ENCODE peak calls at places on chromosomes 16 and 17, in eight cellular contexts. One of them, this sample, is unnamed.

GRCh38 chr16:47983999-47984580 is 171.7 kb downstream of the ABCC12 start:
- DNase-seq in GM13977: no peak
- DNase-seq in heart left ventricle: no peak
- DNase-seq in fibroblast of mammary gland: peak
- DNase-seq in IMR-90: no peak
- DNase-seq in cardiac fibroblast: no peak
- DNase-seq in HFFc6: no peak
- DNase-seq in cardiac muscle cell: no peak
- DNase-seq in this sample: no peak

GRCh38 chr16:76879420-76879819 is 311.6 kb upstream of the MON1B start:
- DNase-seq in GM13977: no peak
- DNase-seq in heart left ventricle: no peak
- DNase-seq in fibroblast of mammary gland: no peak
- DNase-seq in IMR-90: no peak
- DNase-seq in cardiac fibroblast: no peak
- DNase-seq in HFFc6: no peak
- DNase-seq in cardiac muscle cell: no peak
- DNase-seq in this sample: no peak

GRCh38 chr16:26365555-26365954 is 673.8 kb downstream of the HS3ST4 start:
- DNase-seq in GM13977: no peak
- DNase-seq in heart left ventricle: no peak
- DNase-seq in fibroblast of mammary gland: no peak
- DNase-seq in IMR-90: no peak
- DNase-seq in cardiac fibroblast: no peak
- DNase-seq in HFFc6: no peak
- DNase-seq in cardiac muscle cell: no peak
- DNase-seq in this sample: no peak

GRCh38 chr17:9924735-9925191 is 19.7 kb upstream of the RCVRN start:
- DNase-seq in GM13977: peak
- DNase-seq in heart left ventricle: no peak
- DNase-seq in fibroblast of mammary gland: peak
- DNase-seq in IMR-90: peak
- DNase-seq in cardiac fibroblast: peak
- DNase-seq in HFFc6: peak
- DNase-seq in cardiac muscle cell: peak
- DNase-seq in this sample: peak

GRCh38 chr17:75783069-75783783 is 1.4 kb upstream of the UNK start:
- DNase-seq in GM13977: peak
- DNase-seq in heart left ventricle: no peak
- DNase-seq in fibroblast of mammary gland: peak
- DNase-seq in IMR-90: peak
- DNase-seq in cardiac fibroblast: peak
- DNase-seq in HFFc6: peak
- DNase-seq in cardiac muscle cell: peak
- DNase-seq in this sample: no peak

GRCh38 chr16:28182183-28182582 is 29.6 kb downstream of the XPO6 start:
- DNase-seq in GM13977: no peak
- DNase-seq in heart left ventricle: no peak
- DNase-seq in fibroblast of mammary gland: peak
- DNase-seq in IMR-90: peak
- DNase-seq in cardiac fibroblast: peak
- DNase-seq in HFFc6: peak
- DNase-seq in cardiac muscle cell: no peak
- DNase-seq in this sample: no peak

GRCh38 chr17:72467841-72468653 is 347.2 kb downstream of the SOX9 start:
- DNase-seq in GM13977: no peak
- DNase-seq in heart left ventricle: no peak
- DNase-seq in fibroblast of mammary gland: peak
- DNase-seq in IMR-90: no peak
- DNase-seq in cardiac fibroblast: peak
- DNase-seq in HFFc6: no peak
- DNase-seq in cardiac muscle cell: peak
- DNase-seq in this sample: no peak

GRCh38 chr17:70338946-70339354 is 169.6 kb downstream of the KCNJ2 start:
- DNase-seq in GM13977: no peak
- DNase-seq in heart left ventricle: no peak
- DNase-seq in fibroblast of mammary gland: no peak
- DNase-seq in IMR-90: no peak
- DNase-seq in cardiac fibroblast: no peak
- DNase-seq in HFFc6: no peak
- DNase-seq in cardiac muscle cell: no peak
- DNase-seq in this sample: no peak

GRCh38 chr16:27749946-27750345 is 200.0 kb downstream of the KATNIP start:
- DNase-seq in GM13977: no peak
- DNase-seq in heart left ventricle: no peak
- DNase-seq in fibroblast of mammary gland: no peak
- DNase-seq in IMR-90: no peak
- DNase-seq in cardiac fibroblast: no peak
- DNase-seq in HFFc6: no peak
- DNase-seq in cardiac muscle cell: no peak
- DNase-seq in this sample: no peak

GRCh38 chr16:75264531-75264998 is 13.1 kb upstream of the BCAR1 start:
- DNase-seq in GM13977: no peak
- DNase-seq in heart left ventricle: peak
- DNase-seq in fibroblast of mammary gland: peak
- DNase-seq in IMR-90: peak
- DNase-seq in cardiac fibroblast: peak
- DNase-seq in HFFc6: no peak
- DNase-seq in cardiac muscle cell: peak
- DNase-seq in this sample: no peak

GRCh38 chr17:29575511-29576213 is 7.2 kb downstream of the TP53I13 start:
- DNase-seq in GM13977: no peak
- DNase-seq in heart left ventricle: no peak
- DNase-seq in fibroblast of mammary gland: no peak
- DNase-seq in IMR-90: no peak
- DNase-seq in cardiac fibroblast: no peak
- DNase-seq in HFFc6: no peak
- DNase-seq in cardiac muscle cell: no peak
- DNase-seq in this sample: no peak

GRCh38 chr17:29590979-29591736 is 1.7 kb upstream of the GIT1 start:
- DNase-seq in GM13977: peak
- DNase-seq in heart left ventricle: peak
- DNase-seq in fibroblast of mammary gland: peak
- DNase-seq in IMR-90: peak
- DNase-seq in cardiac fibroblast: peak
- DNase-seq in HFFc6: peak
- DNase-seq in cardiac muscle cell: peak
- DNase-seq in this sample: no peak

GRCh38 chr16:2273931-2274330 is 6.0 kb upstream of the RNPS1 start:
- DNase-seq in GM13977: no peak
- DNase-seq in heart left ventricle: no peak
- DNase-seq in fibroblast of mammary gland: no peak
- DNase-seq in IMR-90: no peak
- DNase-seq in cardiac fibroblast: no peak
- DNase-seq in HFFc6: no peak
- DNase-seq in cardiac muscle cell: no peak
- DNase-seq in this sample: no peak

GRCh38 chr17:77423589-77424451 is 283.1 kb downstream of the SEC14L1 start:
- DNase-seq in GM13977: no peak
- DNase-seq in heart left ventricle: peak
- DNase-seq in fibroblast of mammary gland: peak
- DNase-seq in IMR-90: peak
- DNase-seq in cardiac fibroblast: peak
- DNase-seq in HFFc6: peak
- DNase-seq in cardiac muscle cell: peak
- DNase-seq in this sample: no peak

GRCh38 chr17:79923974-79924638 is 84.9 kb upstream of the CBX4 start:
- DNase-seq in GM13977: peak
- DNase-seq in heart left ventricle: no peak
- DNase-seq in fibroblast of mammary gland: no peak
- DNase-seq in IMR-90: peak
- DNase-seq in cardiac fibroblast: peak
- DNase-seq in HFFc6: no peak
- DNase-seq in cardiac muscle cell: peak
- DNase-seq in this sample: no peak

GRCh38 chr16:57619606-57620315 is 8.7 kb upstream of the ADGRG1 start:
- DNase-seq in GM13977: no peak
- DNase-seq in heart left ventricle: no peak
- DNase-seq in fibroblast of mammary gland: no peak
- DNase-seq in IMR-90: no peak
- DNase-seq in cardiac fibroblast: no peak
- DNase-seq in HFFc6: no peak
- DNase-seq in cardiac muscle cell: no peak
- DNase-seq in this sample: no peak

DNA sequence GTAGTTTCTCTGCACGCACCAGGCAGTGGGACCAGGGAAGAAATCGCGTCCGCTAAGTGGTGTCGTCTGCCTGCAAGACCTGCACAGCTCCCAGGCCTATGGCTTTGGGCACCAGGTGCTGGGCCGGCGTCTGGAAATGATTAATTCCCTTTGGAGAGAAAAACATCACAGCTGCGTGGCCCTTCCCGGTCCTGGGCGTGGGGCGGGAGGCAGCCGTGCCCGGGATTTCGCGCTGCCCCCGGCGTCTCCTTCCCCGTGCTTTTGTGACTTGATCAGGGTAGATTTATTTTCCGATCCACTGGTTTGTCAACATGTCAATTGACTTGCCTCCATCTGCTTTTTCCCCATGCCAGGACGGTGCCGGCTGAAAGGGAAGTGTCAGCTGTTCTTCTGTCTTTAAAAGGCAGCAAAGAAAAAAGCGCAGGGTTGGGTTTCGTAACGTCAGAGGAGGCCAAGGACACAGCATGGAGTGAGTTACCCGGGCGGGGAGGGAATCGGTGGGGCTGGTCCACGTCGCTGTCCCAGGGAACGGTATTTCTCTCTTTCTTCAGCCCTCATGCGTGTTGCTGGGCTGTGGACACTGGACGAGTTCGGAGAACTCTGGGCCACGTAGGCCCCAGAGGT is 188.2 kb upstream of the ZNF469 start:
- DNase-seq in GM13977: no peak
- DNase-seq in heart left ventricle: no peak
- DNase-seq in fibroblast of mammary gland: peak
- DNase-seq in IMR-90: peak
- DNase-seq in cardiac fibroblast: no peak
- DNase-seq in HFFc6: no peak
- DNase-seq in cardiac muscle cell: no peak
- DNase-seq in this sample: no peak
- TF ChIP-seq CTCF in GM13977: no peak
- TF ChIP-seq CTCF in heart left ventricle: peak
- TF ChIP-seq CTCF in fibroblast of mammary gland: no peak
- TF ChIP-seq CTCF in IMR-90: no peak
- TF ChIP-seq CTCF in cardiac fibroblast: no peak
- TF ChIP-seq CTCF in HFFc6: peak
- TF ChIP-seq CTCF in cardiac muscle cell: no peak
- TF ChIP-seq CTCF in this sample: no peak

DNA sequence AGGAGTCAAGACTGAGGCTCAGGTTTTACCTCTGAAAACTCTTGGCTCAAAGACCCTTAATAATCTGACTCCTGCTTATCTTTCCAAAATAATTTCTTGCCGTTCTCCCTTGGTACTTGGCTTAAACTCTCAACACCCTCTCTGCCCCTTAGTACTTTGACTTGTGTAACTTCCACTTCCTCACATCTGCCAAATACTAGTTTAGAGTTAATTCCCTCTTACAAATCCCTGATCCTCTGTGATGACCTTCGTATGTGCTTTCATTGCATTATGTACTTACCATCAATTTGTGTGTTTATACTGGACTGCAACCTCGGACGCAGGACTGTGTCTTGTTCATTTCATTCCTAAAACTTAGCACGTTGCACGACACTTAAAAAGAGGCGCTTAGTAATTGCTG is 35.2 kb downstream of the ZNF207 start:
- DNase-seq in GM13977: no peak
- DNase-seq in heart left ventricle: no peak
- DNase-seq in fibroblast of mammary gland: no peak
- DNase-seq in IMR-90: no peak
- DNase-seq in cardiac fibroblast: no peak
- DNase-seq in HFFc6: no peak
- DNase-seq in cardiac muscle cell: no peak
- DNase-seq in this sample: no peak
- TF ChIP-seq CTCF in GM13977: no peak
- TF ChIP-seq CTCF in heart left ventricle: no peak
- TF ChIP-seq CTCF in fibroblast of mammary gland: no peak
- TF ChIP-seq CTCF in IMR-90: no peak
- TF ChIP-seq CTCF in cardiac fibroblast: no peak
- TF ChIP-seq CTCF in HFFc6: no peak
- TF ChIP-seq CTCF in cardiac muscle cell: no peak
- TF ChIP-seq CTCF in this sample: no peak

GRCh38 chr17:31078290-31078689 is 16.5 kb upstream of the NF1 start:
- DNase-seq in GM13977: no peak
- DNase-seq in heart left ventricle: no peak
- DNase-seq in fibroblast of mammary gland: peak
- DNase-seq in IMR-90: peak
- DNase-seq in cardiac fibroblast: no peak
- DNase-seq in HFFc6: no peak
- DNase-seq in cardiac muscle cell: no peak
- DNase-seq in this sample: no peak

GRCh38 chr17:31073411-31073810 is 21.4 kb upstream of the NF1 start:
- DNase-seq in GM13977: no peak
- DNase-seq in heart left ventricle: no peak
- DNase-seq in fibroblast of mammary gland: no peak
- DNase-seq in IMR-90: no peak
- DNase-seq in cardiac fibroblast: no peak
- DNase-seq in HFFc6: no peak
- DNase-seq in cardiac muscle cell: no peak
- DNase-seq in this sample: no peak

GRCh38 chr17:31072186-31072585 is 22.6 kb upstream of the NF1 start:
- DNase-seq in GM13977: no peak
- DNase-seq in heart left ventricle: no peak
- DNase-seq in fibroblast of mammary gland: peak
- DNase-seq in IMR-90: peak
- DNase-seq in cardiac fibroblast: no peak
- DNase-seq in HFFc6: peak
- DNase-seq in cardiac muscle cell: peak
- DNase-seq in this sample: no peak

GRCh38 chr17:31079731-31080130 is 15.0 kb upstream of the NF1 start:
- DNase-seq in GM13977: no peak
- DNase-seq in heart left ventricle: no peak
- DNase-seq in fibroblast of mammary gland: no peak
- DNase-seq in IMR-90: no peak
- DNase-seq in cardiac fibroblast: no peak
- DNase-seq in HFFc6: no peak
- DNase-seq in cardiac muscle cell: no peak
- DNase-seq in this sample: no peak

GRCh38 chr17:31074772-31075538 is 19.8 kb upstream of the NF1 start:
- DNase-seq in GM13977: no peak
- DNase-seq in heart left ventricle: no peak
- DNase-seq in fibroblast of mammary gland: peak
- DNase-seq in IMR-90: peak
- DNase-seq in cardiac fibroblast: peak
- DNase-seq in HFFc6: peak
- DNase-seq in cardiac muscle cell: no peak
- DNase-seq in this sample: no peak
- TF ChIP-seq CTCF in GM13977: no peak
- TF ChIP-seq CTCF in heart left ventricle: no peak
- TF ChIP-seq CTCF in fibroblast of mammary gland: no peak
- TF ChIP-seq CTCF in IMR-90: no peak
- TF ChIP-seq CTCF in cardiac fibroblast: no peak
- TF ChIP-seq CTCF in HFFc6: no peak
- TF ChIP-seq CTCF in cardiac muscle cell: no peak
- TF ChIP-seq CTCF in this sample: no peak

GRCh38 chr17:17774009-17774881 is 62.5 kb downstream of the SREBF1 start:
- DNase-seq in GM13977: no peak
- DNase-seq in heart left ventricle: peak
- DNase-seq in fibroblast of mammary gland: peak
- DNase-seq in IMR-90: peak
- DNase-seq in cardiac fibroblast: peak
- DNase-seq in HFFc6: peak
- DNase-seq in cardiac muscle cell: peak
- DNase-seq in this sample: no peak
- TF ChIP-seq CTCF in GM13977: peak
- TF ChIP-seq CTCF in heart left ventricle: peak
- TF ChIP-seq CTCF in fibroblast of mammary gland: peak
- TF ChIP-seq CTCF in IMR-90: peak
- TF ChIP-seq CTCF in cardiac fibroblast: peak
- TF ChIP-seq CTCF in HFFc6: peak
- TF ChIP-seq CTCF in cardiac muscle cell: peak
- TF ChIP-seq CTCF in this sample: no peak